ENCODE peak calls at places on chromosome 6, in ten cellular contexts. X is activated CD8-positive, alpha-beta T cell treated with anti-CD3 and anti-CD28 coated beads for 36 hours; K is CD8-positive, alpha-beta memory T cell; N is AG08396; G is stimulated activated naive CD8-positive, alpha-beta T cell treated with anti-CD3 and anti-CD28 coated beads, Interleukin-15, Interleukin-2, amounts not matched to agents 100 U/mL and 50 U/mL, for 24 hours; C is NCI-H69; T is stimulated activated CD8-positive, alpha-beta memory T cell treated with anti-CD3 and anti-CD28 coated beads, Interleukin-15, amount 100 ng/mL, for 4 hours; Q is substantia nigra; Y is cerebellum; W is activated CD4-positive, alpha-beta T cell treated with anti-CD3 and anti-CD28 coated beads, Interleukin-2, amount 50 U/mL, for 1 hour. P is an unnamed sample.

GRCh38 chr6:116439572-116439971 is 21.6 kb upstream of the CALHM6 start:
- DNase-seq in X (no peak), K (no peak), N (no peak), G (no peak), C (no peak), T (no peak), Q (no peak), Y (no peak), W (no peak), P (no peak)

GRCh38 chr6:36195471-36196048 is 984 bp upstream of the BRPF3 start:
- DNase-seq in X (no peak), K (peak), N (no peak), G (no peak), C (peak), T (no peak), Q (no peak), Y (no peak), W (no peak), P (no peak)

GRCh38 chr6:105780146-105780860 is 305.8 kb upstream of the PRDM1 start:
- DNase-seq in X (no peak), K (no peak), N (peak), G (no peak), C (peak), T (no peak), Q (no peak), Y (no peak), W (no peak), P (no peak)

GRCh38 chr6:84546427-84546914 is 217.9 kb downstream of the TBX18 start:
- DNase-seq in X (no peak), K (no peak), N (no peak), G (no peak), C (peak), T (no peak), Q (no peak), Y (no peak), W (no peak), P (peak)

GRCh38 chr6:151260191-151260590 is 20.4 kb downstream of the AKAP12 start:
- DNase-seq in X (no peak), K (no peak), N (no peak), G (no peak), C (no peak), T (no peak), Q (no peak), Y (no peak), W (no peak), P (no peak)

GRCh38 chr6:69866351-69867074 is at the start of gene COL19A1:
- DNase-seq in X (peak), K (peak), N (no peak), G (peak), C (peak), T (no peak), Q (no peak), Y (peak), W (peak), P (peak)

GRCh38 chr6:32166411-32167061 is 2.1 kb downstream of the EGFL8 start:
- DNase-seq in X (no peak), K (no peak), N (no peak), G (no peak), C (no peak), T (no peak), Q (no peak), Y (no peak), W (no peak), P (peak)

GRCh38 chr6:13917141-13917540 is 7.6 kb upstream of the RNF182 start:
- DNase-seq in X (no peak), K (no peak), N (no peak), G (no peak), C (peak), T (no peak), Q (no peak), Y (no peak), W (no peak), P (no peak)

GRCh38 chr6:136782021-136782770 is 10.1 kb downstream of the MAP3K5 start:
- DNase-seq in X (no peak), K (no peak), N (no peak), G (no peak), C (no peak), T (no peak), Q (no peak), Y (no peak), W (no peak), P (no peak)

GRCh38 chr6:161268526-161269210 is 5.2 kb downstream of the AGPAT4 start:
- DNase-seq in X (no peak), K (no peak), N (no peak), G (no peak), C (no peak), T (no peak), Q (no peak), Y (no peak), W (no peak), P (no peak)

GRCh38 chr6:149919834-149920225 is 3.1 kb downstream of the RAET1G start:
- DNase-seq in X (no peak), K (no peak), N (no peak), G (no peak), C (no peak), T (no peak), Q (no peak), Y (no peak), W (no peak), P (peak)

GRCh38 chr6:2970753-2971419 is 481 bp downstream of the SERPINB6 start:
- DNase-seq in X (peak), K (peak), N (peak), G (peak), C (peak), T (no peak), Q (no peak), Y (peak), W (peak), P (peak)

GRCh38 chr6:168102093-168102985 is 23.3 kb upstream of the FRMD1 start:
- DNase-seq in X (no peak), K (no peak), N (no peak), G (no peak), C (peak), T (no peak), Q (no peak), Y (no peak), W (no peak), P (peak)

GRCh38 chr6:103327079-103327478 is 1532.6 kb downstream of the HACE1 start:
- DNase-seq in X (no peak), K (no peak), N (no peak), G (no peak), C (peak), T (no peak), Q (no peak), Y (peak), W (no peak), P (no peak)

GRCh38 chr6:111852704-111853103 is 20.5 kb downstream of the FYN start:
- DNase-seq in X (no peak), K (no peak), N (no peak), G (no peak), C (peak), T (no peak), Q (no peak), Y (peak), W (no peak), P (no peak)

GRCh38 chr6:157162756-157163433 is 160.4 kb downstream of the TMEM242 start:
- DNase-seq in X (no peak), K (no peak), N (no peak), G (no peak), C (no peak), T (no peak), Q (no peak), Y (no peak), W (no peak), P (no peak)

GRCh38 chr6:40165036-40165709 is 230.9 kb upstream of the MOCS1 start:
- DNase-seq in X (no peak), K (no peak), N (no peak), G (no peak), C (no peak), T (no peak), Q (no peak), Y (no peak), W (no peak), P (no peak)

GRCh38 chr6:125251516-125252229 is 50.1 kb downstream of the HDDC2 start:
- DNase-seq in X (no peak), K (no peak), N (no peak), G (no peak), C (no peak), T (no peak), Q (no peak), Y (no peak), W (no peak), P (no peak)

GRCh38 chr6:4776967-4777925 is 1.0 kb downstream of the CDYL start:
- DNase-seq in X (peak), K (peak), N (peak), G (peak), C (peak), T (no peak), Q (no peak), Y (peak), W (peak), P (peak)

GRCh38 chr6:45791600-45792168 is 224.0 kb downstream of the CLIC5 start:
- DNase-seq in X (no peak), K (no peak), N (peak), G (no peak), C (no peak), T (no peak), Q (no peak), Y (no peak), W (no peak), P (peak)

GRCh38 chr6:80357674-80358073 is 251.2 kb downstream of the BCKDHB start:
- DNase-seq in X (no peak), K (no peak), N (no peak), G (no peak), C (no peak), T (no peak), Q (no peak), Y (no peak), W (no peak), P (no peak)

GRCh38 chr6:99349620-99350141 is at the start of gene FAXC:
- DNase-seq in X (peak), K (no peak), N (peak), G (peak), C (peak), T (no peak), Q (no peak), Y (peak), W (no peak), P (peak)

GRCh38 chr6:27672113-27672799 is 199.4 kb upstream of the ZNF184 start:
- DNase-seq in X (peak), K (no peak), N (no peak), G (peak), C (peak), T (no peak), Q (no peak), Y (no peak), W (no peak), P (no peak)